ENCODE peak calls at places on chromosomes 11 and 22, in seven cellular contexts. One of them, this sample, is unnamed. For H3K4me1 and H3K27me3, the result is how much of the 10 kb centered on the place peaks cover.

GRCh38 chr22:36368359-36368983 is 19.3 kb downstream of the MYH9 start:
- DNase-seq in Panc1: no peak
- DNase-seq in colonic mucosa: no peak
- DNase-seq in aorta: no peak
- DNase-seq in neuronal stem cell: peak
- DNase-seq in CD8-positive, alpha-beta T cell: no peak
- DNase-seq in PC-3: peak
- DNase-seq in this sample: peak

GRCh38 chr22:19663821-19664325 is 50.4 kb upstream of the SEPTIN5 start:
- DNase-seq in aorta: peak
- DNase-seq in Panc1: no peak
- DNase-seq in CD8-positive, alpha-beta T cell: no peak
- DNase-seq in neuronal stem cell: no peak
- DNase-seq in PC-3: no peak
- DNase-seq in colonic mucosa: no peak
- DNase-seq in this sample: no peak

GRCh38 chr22:17716529-17716928 is 57.7 kb downstream of the BID start:
- DNase-seq in neuronal stem cell: no peak
- DNase-seq in aorta: no peak
- DNase-seq in colonic mucosa: no peak
- DNase-seq in PC-3: no peak
- DNase-seq in Panc1: no peak
- DNase-seq in CD8-positive, alpha-beta T cell: no peak
- DNase-seq in this sample: no peak

GRCh38 chr11:111957663-111958415 is 20.7 kb downstream of the DIXDC1 start:
- DNase-seq in Panc1: no peak
- DNase-seq in aorta: no peak
- DNase-seq in PC-3: no peak
- DNase-seq in neuronal stem cell: no peak
- DNase-seq in CD8-positive, alpha-beta T cell: no peak
- DNase-seq in colonic mucosa: no peak
- DNase-seq in this sample: no peak

GRCh38 chr11:57276169-57276854 is 39.3 kb upstream of the APLNR start:
- DNase-seq in neuronal stem cell: no peak
- DNase-seq in colonic mucosa: no peak
- DNase-seq in PC-3: no peak
- DNase-seq in aorta: no peak
- DNase-seq in CD8-positive, alpha-beta T cell: no peak
- DNase-seq in Panc1: no peak
- DNase-seq in this sample: no peak

GRCh38 chr11:3614742-3615171 is 27.0 kb downstream of the ART5 start:
- DNase-seq in aorta: peak
- DNase-seq in PC-3: peak
- DNase-seq in colonic mucosa: no peak
- DNase-seq in Panc1: no peak
- DNase-seq in CD8-positive, alpha-beta T cell: no peak
- DNase-seq in neuronal stem cell: no peak
- DNase-seq in this sample: peak

GRCh38 chr11:813440-814096 is 3.8 kb downstream of the RPLP2 start:
- DNase-seq in colonic mucosa: no peak
- DNase-seq in Panc1: no peak
- DNase-seq in neuronal stem cell: no peak
- DNase-seq in aorta: no peak
- DNase-seq in CD8-positive, alpha-beta T cell: no peak
- DNase-seq in PC-3: no peak
- DNase-seq in this sample: no peak

GRCh38 chr11:37905707-37906417 is 1307.8 kb upstream of the RAG2 start:
- DNase-seq in colonic mucosa: no peak
- DNase-seq in CD8-positive, alpha-beta T cell: no peak
- DNase-seq in aorta: no peak
- DNase-seq in PC-3: peak
- DNase-seq in neuronal stem cell: no peak
- DNase-seq in Panc1: no peak
- DNase-seq in this sample: peak

GRCh38 chr22:19812910-19813309 is 41.8 kb downstream of the GNB1L start:
- DNase-seq in CD8-positive, alpha-beta T cell: no peak
- DNase-seq in Panc1: no peak
- DNase-seq in aorta: no peak
- DNase-seq in colonic mucosa: peak
- DNase-seq in PC-3: no peak
- DNase-seq in neuronal stem cell: no peak
- DNase-seq in this sample: no peak

GRCh38 chr11:116035972-116036371 is 531.8 kb upstream of the CADM1 start:
- DNase-seq in PC-3: no peak
- DNase-seq in aorta: no peak
- DNase-seq in neuronal stem cell: no peak
- DNase-seq in Panc1: no peak
- DNase-seq in CD8-positive, alpha-beta T cell: no peak
- DNase-seq in colonic mucosa: no peak
- DNase-seq in this sample: no peak

GRCh38 chr11:106961518-106961917 is 56.8 kb downstream of the GUCY1A2 start:
- DNase-seq in aorta: no peak
- DNase-seq in neuronal stem cell: no peak
- DNase-seq in PC-3: peak
- DNase-seq in CD8-positive, alpha-beta T cell: no peak
- DNase-seq in Panc1: no peak
- DNase-seq in colonic mucosa: no peak
- DNase-seq in this sample: peak

GRCh38 chr11:126113515-126113957 is 50.9 kb upstream of the CDON start:
- DNase-seq in aorta: peak
- DNase-seq in CD8-positive, alpha-beta T cell: no peak
- DNase-seq in neuronal stem cell: no peak
- DNase-seq in colonic mucosa: peak
- DNase-seq in PC-3: peak
- DNase-seq in Panc1: peak
- DNase-seq in this sample: peak
- H3K4me1 ChIP-seq in aorta: under half
- H3K4me1 ChIP-seq in CD8-positive, alpha-beta T cell: under half
- H3K4me1 ChIP-seq in neuronal stem cell: under half
- H3K4me1 ChIP-seq in colonic mucosa: under half
- H3K4me1 ChIP-seq in PC-3: half or more
- H3K4me1 ChIP-seq in Panc1: under half
- H3K4me1 ChIP-seq in this sample: under half

GRCh38 chr11:72679869-72680268 is 5.6 kb upstream of the PDE2A start:
- DNase-seq in colonic mucosa: no peak
- DNase-seq in CD8-positive, alpha-beta T cell: no peak
- DNase-seq in PC-3: no peak
- DNase-seq in aorta: no peak
- DNase-seq in Panc1: no peak
- DNase-seq in neuronal stem cell: no peak
- DNase-seq in this sample: no peak
- H3K27me3 ChIP-seq in colonic mucosa: under half
- H3K27me3 ChIP-seq in CD8-positive, alpha-beta T cell: under half
- H3K27me3 ChIP-seq in PC-3: under half
- H3K27me3 ChIP-seq in aorta: under half
- H3K27me3 ChIP-seq in Panc1: under half
- H3K27me3 ChIP-seq in neuronal stem cell: under half
- H3K27me3 ChIP-seq in this sample: under half

GRCh38 chr11:12235549-12235944 is 125.2 kb downstream of the MICAL2 start:
- DNase-seq in colonic mucosa: no peak
- DNase-seq in Panc1: no peak
- DNase-seq in aorta: peak
- DNase-seq in CD8-positive, alpha-beta T cell: no peak
- DNase-seq in PC-3: no peak
- DNase-seq in neuronal stem cell: no peak
- DNase-seq in this sample: no peak
- H3K4me1 ChIP-seq in colonic mucosa: under half
- H3K4me1 ChIP-seq in Panc1: under half
- H3K4me1 ChIP-seq in aorta: under half
- H3K4me1 ChIP-seq in CD8-positive, alpha-beta T cell: under half
- H3K4me1 ChIP-seq in PC-3: half or more
- H3K4me1 ChIP-seq in neuronal stem cell: under half
- H3K4me1 ChIP-seq in this sample: under half

GRCh38 chr11:45501980-45502545 is 163.4 kb downstream of the CHST1 start:
- DNase-seq in colonic mucosa: no peak
- DNase-seq in PC-3: no peak
- DNase-seq in CD8-positive, alpha-beta T cell: no peak
- DNase-seq in aorta: no peak
- DNase-seq in neuronal stem cell: no peak
- DNase-seq in Panc1: no peak
- DNase-seq in this sample: no peak
- H3K27me3 ChIP-seq in colonic mucosa: under half
- H3K27me3 ChIP-seq in PC-3: under half
- H3K27me3 ChIP-seq in CD8-positive, alpha-beta T cell: under half
- H3K27me3 ChIP-seq in aorta: under half
- H3K27me3 ChIP-seq in neuronal stem cell: under half
- H3K27me3 ChIP-seq in Panc1: under half
- H3K27me3 ChIP-seq in this sample: under half

GRCh38 chr11:12169822-12170221 is 59.4 kb downstream of the MICAL2 start:
- DNase-seq in PC-3: no peak
- DNase-seq in aorta: no peak
- DNase-seq in CD8-positive, alpha-beta T cell: no peak
- DNase-seq in colonic mucosa: no peak
- DNase-seq in Panc1: no peak
- DNase-seq in neuronal stem cell: no peak
- DNase-seq in this sample: no peak
- H3K4me1 ChIP-seq in PC-3: half or more
- H3K4me1 ChIP-seq in aorta: under half
- H3K4me1 ChIP-seq in CD8-positive, alpha-beta T cell: under half
- H3K4me1 ChIP-seq in colonic mucosa: under half
- H3K4me1 ChIP-seq in Panc1: half or more
- H3K4me1 ChIP-seq in neuronal stem cell: under half
- H3K4me1 ChIP-seq in this sample: half or more

GRCh38 chr11:69815973-69816372 is 3.2 kb downstream of the FGF3 start:
- DNase-seq in aorta: no peak
- DNase-seq in CD8-positive, alpha-beta T cell: no peak
- DNase-seq in Panc1: no peak
- DNase-seq in colonic mucosa: no peak
- DNase-seq in PC-3: no peak
- DNase-seq in neuronal stem cell: no peak
- DNase-seq in this sample: no peak
- H3K27me3 ChIP-seq in aorta: under half
- H3K27me3 ChIP-seq in CD8-positive, alpha-beta T cell: under half
- H3K27me3 ChIP-seq in Panc1: under half
- H3K27me3 ChIP-seq in colonic mucosa: half or more
- H3K27me3 ChIP-seq in PC-3: half or more
- H3K27me3 ChIP-seq in neuronal stem cell: half or more
- H3K27me3 ChIP-seq in this sample: half or more

This sample was measured in mammary epithelial cell.